ENCODE peak calls at places on chromosomes 11 and 22, in eight cellular contexts. L is HL-60; T is fibroblast of pulmonary artery; A is MM.1S; X is cardiac fibroblast; Y is prostate gland; K is mesenchymal stem cell; B is effector memory CD4-positive, alpha-beta T cell. U is an unnamed sample.

GRCh38 chr22:42443240-42444059 is 11.2 kb upstream of the NFAM1 start:
- DNase-seq in B (no peak), A (no peak), T (peak), Y (no peak), X (peak), L (no peak), K (no peak), U (no peak)

GRCh38 chr22:29040385-29041275 is 21.0 kb downstream of the C22orf31 start:
- DNase-seq in B (peak), K (peak), Y (peak), X (peak), A (peak), T (peak), L (peak), U (peak)

GRCh38 chr11:76620471-76620870 is 50.1 kb downstream of the LRRC32 start:
- DNase-seq in A (no peak), B (no peak), Y (no peak), K (peak), L (no peak), X (peak), T (peak), U (no peak)

GRCh38 chr11:25838918-25839611 is 492.9 kb upstream of the ANO3 start:
- DNase-seq in L (no peak), X (no peak), K (no peak), A (no peak), B (no peak), T (no peak), Y (no peak), U (no peak)

GRCh38 chr11:3153291-3153861 is 11.7 kb downstream of the OSBPL5 start:
- DNase-seq in A (no peak), L (no peak), Y (no peak), K (peak), T (peak), X (peak), B (no peak), U (no peak)

GRCh38 chr11:95944623-95945022 is 20.7 kb upstream of the MTMR2 start:
- DNase-seq in T (no peak), X (no peak), K (no peak), B (no peak), A (no peak), L (no peak), Y (no peak), U (no peak)

GRCh38 chr11:6452219-6452618 is 11.4 kb upstream of the HPX start:
- DNase-seq in A (no peak), X (peak), B (no peak), T (no peak), Y (no peak), K (no peak), L (no peak), U (no peak)

GRCh38 chr22:27213291-27213690 is 555.9 kb downstream of the MIAT start:
- DNase-seq in L (no peak), X (no peak), T (peak), B (no peak), K (peak), A (no peak), Y (no peak), U (no peak)

GRCh38 chr22:38745676-38746460 is 9.9 kb downstream of the SUN2 start:
- DNase-seq in B (no peak), L (no peak), T (no peak), X (no peak), A (no peak), Y (no peak), K (no peak), U (no peak)

GRCh38 chr22:38513063-38513462 is 7.0 kb upstream of the DDX17 start:
- DNase-seq in Y (no peak), L (no peak), X (no peak), B (no peak), T (no peak), A (peak), K (no peak), U (no peak)

GRCh38 chr11:78295991-78296930 is 107.5 kb downstream of the USP35 start:
- DNase-seq in Y (no peak), B (no peak), K (peak), A (no peak), L (no peak), X (no peak), T (no peak), U (no peak)

GRCh38 chr11:106088896-106089295 is 11.4 kb downstream of the AASDHPPT start:
- DNase-seq in X (peak), L (no peak), A (no peak), Y (no peak), K (peak), T (no peak), B (no peak), U (no peak)

GRCh38 chr11:33475999-33476398 is 218.8 kb downstream of the HIPK3 start:
- DNase-seq in Y (peak), X (peak), K (peak), B (no peak), A (peak), T (peak), L (no peak), U (no peak)

GRCh38 chr11:31870609-31871309 is 59.6 kb upstream of the PAX6 start:
- DNase-seq in T (peak), A (peak), Y (peak), X (peak), B (no peak), K (peak), L (peak), U (no peak)

GRCh38 chr22:39470462-39471335 is 13.9 kb downstream of the MGAT3 start:
- DNase-seq in L (no peak), A (no peak), T (no peak), B (no peak), K (no peak), Y (no peak), X (no peak), U (no peak)

GRCh38 chr22:20152464-20152890 is 1.6 kb upstream of the CCDC188 start:
- DNase-seq in B (no peak), A (no peak), Y (no peak), K (no peak), T (no peak), X (no peak), L (no peak), U (no peak)

GRCh38 chr11:81585534-81585933 is 1148.1 kb downstream of the FAM181B start:
- DNase-seq in X (no peak), K (no peak), B (no peak), A (no peak), T (no peak), Y (no peak), L (no peak), U (no peak)

GRCh38 chr11:115959098-115959497 is 454.9 kb upstream of the CADM1 start:
- DNase-seq in A (no peak), K (no peak), B (no peak), L (no peak), T (no peak), X (no peak), Y (no peak), U (no peak)

GRCh38 chr11:64898541-64898940 is 18.5 kb downstream of the ATG2A start:
- DNase-seq in K (no peak), X (no peak), Y (no peak), A (no peak), L (no peak), B (no peak), T (no peak), U (no peak)

GRCh38 chr11:129620705-129621104 is 194.9 kb upstream of the TMEM45B start:
- DNase-seq in A (no peak), T (no peak), Y (no peak), L (no peak), B (no peak), K (no peak), X (no peak), U (no peak)

GRCh38 chr22:35781898-35782297 is 64.2 kb downstream of the APOL5 start:
- DNase-seq in L (no peak), X (no peak), T (no peak), Y (no peak), A (no peak), B (no peak), K (no peak), U (no peak)

GRCh38 chr11:133724116-133724515 is 121.2 kb downstream of the SPATA19 start:
- DNase-seq in L (no peak), K (no peak), A (no peak), T (no peak), B (no peak), X (no peak), Y (no peak), U (no peak)

GRCh38 chr22:38540731-38541130 is 29.3 kb downstream of the DMC1 start:
- DNase-seq in T (no peak), B (no peak), A (no peak), Y (no peak), X (no peak), K (no peak), L (no peak), U (no peak)

GRCh38 chr11:196786-197731 is 4.2 kb downstream of the SCGB1C1 start:
- DNase-seq in X (no peak), T (no peak), L (no peak), K (no peak), A (no peak), B (no peak), Y (no peak), U (no peak)

GRCh38 chr11:112903310-112903709 is 57.9 kb upstream of the NCAM1 start:
- DNase-seq in T (no peak), A (no peak), B (no peak), K (no peak), L (no peak), Y (no peak), X (no peak), U (no peak)

GRCh38 chr11:46560300-46561025 is 33.4 kb downstream of the AMBRA1 start:
- DNase-seq in T (peak), B (no peak), L (no peak), A (peak), K (peak), X (peak), Y (peak), U (peak)

GRCh38 chr22:39647836-39648500 is 77.4 kb downstream of the CACNA1I start:
- DNase-seq in B (no peak), X (no peak), L (no peak), K (no peak), Y (no peak), T (no peak), A (no peak), U (no peak)

GRCh38 chr22:40414306-40414705 is 43.9 kb downstream of the SGSM3 start:
- DNase-seq in A (no peak), K (peak), Y (no peak), L (no peak), B (no peak), T (no peak), X (no peak), U (no peak)

GRCh38 chr11:90294091-90294490 is 71.2 kb upstream of the CHORDC1 start:
- DNase-seq in B (no peak), K (no peak), L (no peak), A (no peak), X (no peak), T (no peak), Y (no peak), U (no peak)

GRCh38 chr11:69974528-69974927 is 103.6 kb upstream of the ANO1 start:
- DNase-seq in L (no peak), Y (no peak), X (no peak), B (no peak), T (no peak), A (no peak), K (no peak), U (no peak)
- H3K4me3 ChIP-seq in L (no peak), Y (no peak), X (no peak), B (no peak), T (no peak), A (no peak), K (no peak), U (no peak)

GRCh38 chr11:119739021-119739703 is 10.2 kb upstream of the NECTIN1 start:
- DNase-seq in B (no peak), A (no peak), Y (no peak), X (no peak), T (no peak), L (no peak), K (no peak), U (no peak)

GRCh38 chr11:119739975-119740374 is 11.0 kb upstream of the NECTIN1 start:
- DNase-seq in X (no peak), L (no peak), K (no peak), A (no peak), T (no peak), Y (no peak), B (no peak), U (no peak)

GRCh38 chr11:119742263-119742861 is 13.4 kb upstream of the NECTIN1 start:
- DNase-seq in B (no peak), A (no peak), X (peak), Y (no peak), K (peak), T (no peak), L (no peak), U (no peak)

GRCh38 chr11:119743041-119743440 is 14.0 kb upstream of the NECTIN1 start:
- DNase-seq in Y (no peak), B (no peak), T (no peak), A (no peak), X (no peak), K (no peak), L (no peak), U (no peak)

GRCh38 chr11:119741369-119742262 is 12.6 kb upstream of the NECTIN1 start:
- DNase-seq in B (peak), X (peak), T (peak), A (peak), K (peak), L (no peak), Y (no peak), U (no peak)
- H3K4me3 ChIP-seq in B (peak), X (no peak), T (no peak), A (peak), K (no peak), L (no peak), Y (no peak), U (no peak)

GRCh38 chr11:8830641-8831040 is 80.3 kb upstream of the AKIP1 start:
- DNase-seq in B (no peak), T (no peak), Y (no peak), X (no peak), K (no peak), L (no peak), A (no peak), U (no peak)
- H3K4me3 ChIP-seq in B (no peak), T (no peak), Y (no peak), X (no peak), K (no peak), L (no peak), A (no peak), U (no peak)

GRCh38 chr22:46089426-46090041 is 60.8 kb upstream of the PPARA start:
- DNase-seq in T (no peak), L (no peak), B (no peak), K (no peak), Y (no peak), A (no peak), X (no peak), U (no peak)
- H3K4me3 ChIP-seq in T (no peak), L (no peak), B (no peak), K (no peak), Y (no peak), A (no peak), X (peak), U (no peak)

GRCh38 chr11:17649696-17650600 is 69.4 kb upstream of the MYOD1 start:
- DNase-seq in A (no peak), K (no peak), B (no peak), L (no peak), T (no peak), X (no peak), Y (no peak), U (no peak)
- H3K4me3 ChIP-seq in A (no peak), K (no peak), B (no peak), L (no peak), T (no peak), X (no peak), Y (no peak), U (no peak)

DNA sequence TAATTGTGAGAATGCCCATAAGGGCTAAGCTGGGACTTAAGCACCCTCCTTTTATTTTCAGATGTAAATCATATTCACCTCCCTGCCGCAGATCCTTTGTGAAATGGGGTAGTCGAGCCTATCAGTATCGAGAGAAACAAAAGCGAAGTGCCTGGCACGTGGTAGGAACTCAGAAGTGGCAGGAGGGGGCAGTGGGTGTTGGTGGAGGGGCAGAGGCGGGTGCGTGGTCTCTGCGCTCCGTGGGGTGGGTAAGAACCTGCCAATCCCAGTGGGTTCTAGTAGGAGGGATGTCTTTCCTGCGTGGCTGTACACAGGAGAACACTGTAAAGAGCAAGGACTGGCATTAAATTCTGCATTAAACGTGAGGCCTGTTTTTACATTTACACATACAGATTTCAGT is 21.8 kb upstream of the PARVB start:
- DNase-seq in T (no peak), X (no peak), K (no peak), A (no peak), B (no peak), Y (no peak), L (no peak), U (no peak)
- H3K4me3 ChIP-seq in T (no peak), X (no peak), K (no peak), A (no peak), B (no peak), Y (no peak), L (no peak), U (no peak)

GRCh38 chr11:102171101-102171500 is 60.9 kb downstream of the YAP1 start:
- DNase-seq in T (peak), K (peak), A (no peak), L (no peak), X (peak), B (no peak), Y (no peak), U (no peak)
- H3K4me3 ChIP-seq in T (peak), K (no peak), A (no peak), L (no peak), X (peak), B (no peak), Y (no peak), U (no peak)

GRCh38 chr22:18110944-18111758 is 542 bp downstream of the TUBA8 start:
- DNase-seq in Y (no peak), T (no peak), X (no peak), L (no peak), B (no peak), K (no peak), A (no peak), U (no peak)
- H3K4me3 ChIP-seq in Y (peak), T (peak), X (peak), L (peak), B (peak), K (peak), A (no peak), U (peak)

GRCh38 chr11:68463714-68464113 is 3.2 kb downstream of the PPP6R3 start:
- DNase-seq in Y (no peak), T (no peak), X (no peak), A (no peak), K (no peak), B (no peak), L (no peak), U (no peak)
- H3K4me3 ChIP-seq in Y (no peak), T (no peak), X (no peak), A (no peak), K (no peak), B (no peak), L (no peak), U (no peak)

DNA sequence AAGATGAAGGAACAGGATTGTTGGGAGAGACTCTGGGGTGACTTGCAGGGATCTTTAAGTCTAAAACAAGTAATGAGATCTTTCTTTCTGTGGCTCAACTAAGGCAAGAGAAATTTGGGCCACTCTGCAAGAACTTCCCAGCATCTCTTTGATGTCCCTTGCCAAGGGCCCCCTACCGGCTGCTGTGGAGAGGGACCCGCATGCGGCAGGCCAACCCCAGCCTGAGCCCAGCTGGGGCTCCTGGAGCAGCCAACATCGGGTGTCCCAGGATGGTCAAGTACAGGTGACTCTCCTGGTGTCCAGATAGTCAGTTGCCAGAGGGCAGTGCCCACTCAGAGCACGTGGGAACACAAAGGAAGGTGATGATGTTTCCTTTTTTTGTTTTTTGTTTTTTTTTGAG is 363.2 kb downstream of the TBC1D22A start:
- DNase-seq in T (peak), B (no peak), X (peak), Y (no peak), A (no peak), K (peak), L (no peak), U (no peak)
- H3K4me3 ChIP-seq in T (no peak), B (no peak), X (no peak), Y (no peak), A (no peak), K (no peak), L (no peak), U (no peak)

U was measured in GM12864.